ENCODE peak calls at places on chromosomes 2 and 18, in seven cellular contexts. One of them, this sample, is unnamed.

GRCh38 chr18:54358495-54358793 is 738 bp downstream of the C18orf54 start:
- DNase-seq in activated T-cell treated with anti-CD3 and anti-CD28 coated beads for 1 hour: no peak
- DNase-seq in NCI-H345: no peak
- DNase-seq in RWPE2: no peak
- DNase-seq in KG1: no peak
- DNase-seq in glutamatergic neuron: peak; percentile 44
- DNase-seq in KBM-7: peak; percentile 59
- DNase-seq in this sample: no peak

GRCh38 chr2:214477305-214477704 is 66.5 kb downstream of the VWC2L start:
- DNase-seq in activated T-cell treated with anti-CD3 and anti-CD28 coated beads for 1 hour: no peak
- DNase-seq in NCI-H345: no peak
- DNase-seq in RWPE2: no peak
- DNase-seq in KG1: no peak
- DNase-seq in glutamatergic neuron: no peak
- DNase-seq in KBM-7: no peak
- DNase-seq in this sample: no peak

GRCh38 chr2:99507964-99508818 is 18.4 kb upstream of the REV1 start:
- DNase-seq in activated T-cell treated with anti-CD3 and anti-CD28 coated beads for 1 hour: no peak
- DNase-seq in NCI-H345: peak; percentile 95
- DNase-seq in RWPE2: no peak
- DNase-seq in KG1: no peak
- DNase-seq in glutamatergic neuron: no peak
- DNase-seq in KBM-7: no peak
- DNase-seq in this sample: no peak

GRCh38 chr18:73118121-73118816 is 250.5 kb upstream of the NETO1 start:
- DNase-seq in activated T-cell treated with anti-CD3 and anti-CD28 coated beads for 1 hour: no peak
- DNase-seq in NCI-H345: no peak
- DNase-seq in RWPE2: no peak
- DNase-seq in KG1: no peak
- DNase-seq in glutamatergic neuron: no peak
- DNase-seq in KBM-7: no peak
- DNase-seq in this sample: no peak

GRCh38 chr18:49839012-49839411 is 25.7 kb upstream of the ACAA2 start:
- DNase-seq in activated T-cell treated with anti-CD3 and anti-CD28 coated beads for 1 hour: no peak
- DNase-seq in NCI-H345: no peak
- DNase-seq in RWPE2: peak; percentile 88
- DNase-seq in KG1: no peak
- DNase-seq in glutamatergic neuron: no peak
- DNase-seq in KBM-7: no peak
- DNase-seq in this sample: no peak

GRCh38 chr2:1754046-1754445 is 9.7 kb upstream of the PXDN start:
- DNase-seq in activated T-cell treated with anti-CD3 and anti-CD28 coated beads for 1 hour: no peak
- DNase-seq in NCI-H345: no peak
- DNase-seq in RWPE2: peak; percentile 43
- DNase-seq in KG1: no peak
- DNase-seq in glutamatergic neuron: no peak
- DNase-seq in KBM-7: no peak
- DNase-seq in this sample: no peak

GRCh38 chr2:146324954-146325353 is 1519.9 kb upstream of the ACVR2A start:
- DNase-seq in activated T-cell treated with anti-CD3 and anti-CD28 coated beads for 1 hour: no peak
- DNase-seq in NCI-H345: no peak
- DNase-seq in RWPE2: no peak
- DNase-seq in KG1: no peak
- DNase-seq in glutamatergic neuron: no peak
- DNase-seq in KBM-7: no peak
- DNase-seq in this sample: no peak

GRCh38 chr18:69557246-69557781 is 156.6 kb downstream of the DOK6 start:
- DNase-seq in activated T-cell treated with anti-CD3 and anti-CD28 coated beads for 1 hour: no peak
- DNase-seq in NCI-H345: no peak
- DNase-seq in RWPE2: no peak
- DNase-seq in KG1: no peak
- DNase-seq in glutamatergic neuron: no peak
- DNase-seq in KBM-7: no peak
- DNase-seq in this sample: no peak

GRCh38 chr2:227180770-227181169 is 16.3 kb downstream of the COL4A3 start:
- DNase-seq in activated T-cell treated with anti-CD3 and anti-CD28 coated beads for 1 hour: no peak
- DNase-seq in NCI-H345: no peak
- DNase-seq in RWPE2: no peak
- DNase-seq in KG1: no peak
- DNase-seq in glutamatergic neuron: no peak
- DNase-seq in KBM-7: no peak
- DNase-seq in this sample: no peak